ENCODE peak calls at places on chromosomes 6 and 20, in seven cellular contexts. I is activated gamma-delta T cell treated with anti-CD3 and anti-CD28 coated beads, Interleukin-2, amount 50 U/mL, for 16 hours; G is mesothelial cell of epicardium; U is CD4-positive, CD25-positive, alpha-beta regulatory T cell; R is activated naive CD8-positive, alpha-beta T cell treated with anti-CD3 and anti-CD28 coated beads, Interleukin-2, amount 50 U/mL, for 16 hours; J is SHP77; B is MM.1S. O is an unnamed sample.

GRCh38 chr6:2196079-2196679 is 49.2 kb downstream of the GMDS start:
- DNase-seq in I (no peak), G (no peak), U (peak), R (no peak), J (peak), B (peak), O (no peak)

GRCh38 chr6:7267521-7268091 is 45.4 kb downstream of the SSR1 start:
- DNase-seq in I (no peak), G (no peak), U (no peak), R (no peak), J (no peak), B (no peak), O (no peak)

GRCh38 chr6:82197784-82198183 is 49.8 kb downstream of the IBTK start:
- DNase-seq in I (no peak), G (no peak), U (no peak), R (no peak), J (no peak), B (no peak), O (no peak)

GRCh38 chr20:56974499-56975250 is 291.8 kb downstream of the BMP7 start:
- DNase-seq in I (no peak), G (peak), U (no peak), R (no peak), J (peak), B (peak), O (no peak)

GRCh38 chr20:11935754-11936551 is 18.3 kb downstream of the BTBD3 start:
- DNase-seq in I (no peak), G (no peak), U (no peak), R (no peak), J (peak), B (no peak), O (no peak)

GRCh38 chr6:131597448-131597847 is 24.4 kb downstream of the ARG1 start:
- DNase-seq in I (no peak), G (no peak), U (peak), R (no peak), J (no peak), B (no peak), O (no peak)

GRCh38 chr6:44257007-44257752 is at the start of gene SLC35B2:
- DNase-seq in I (no peak), G (peak), U (peak), R (no peak), J (no peak), B (peak), O (peak)

GRCh38 chr20:49620364-49621240 is 52.7 kb upstream of the PTGIS start:
- DNase-seq in I (no peak), G (no peak), U (no peak), R (no peak), J (no peak), B (peak), O (no peak)

GRCh38 chr20:25341716-25342680 is 48.6 kb downstream of the ABHD12 start:
- DNase-seq in I (no peak), G (no peak), U (no peak), R (no peak), J (peak), B (peak), O (no peak)

GRCh38 chr6:33420493-33421343 is 853 bp downstream of the SYNGAP1 start:
- DNase-seq in I (no peak), G (no peak), U (no peak), R (no peak), J (no peak), B (no peak), O (no peak)

GRCh38 chr20:41038878-41039404 is 10.3 kb downstream of the TOP1 start:
- DNase-seq in I (no peak), G (no peak), U (no peak), R (no peak), J (no peak), B (no peak), O (no peak)

GRCh38 chr6:168042426-168043192 is 36.4 kb downstream of the FRMD1 start:
- DNase-seq in I (no peak), G (no peak), U (no peak), R (no peak), J (no peak), B (no peak), O (no peak)

GRCh38 chr6:129493396-129493902 is 216.5 kb downstream of the ARHGAP18 start:
- DNase-seq in I (no peak), G (no peak), U (no peak), R (no peak), J (no peak), B (no peak), O (no peak)

GRCh38 chr6:1624848-1625341 is 15.2 kb downstream of the FOXC1 start:
- DNase-seq in I (no peak), G (no peak), U (no peak), R (no peak), J (no peak), B (no peak), O (no peak)

GRCh38 chr20:4637081-4637797 is 84.5 kb upstream of the PRND start:
- DNase-seq in I (no peak), G (no peak), U (no peak), R (no peak), J (no peak), B (no peak), O (no peak)